ENCODE peak calls at places on chromosomes 7 and 10, in eight cellular contexts. R, K, F, H, L, V, P and M are unnamed samples.

GRCh38 chr10:113139695-113140094 is 189.6 kb downstream of the TCF7L2 start:
- DNase-seq in R (no peak), K (no peak), F (no peak), H (no peak), L (peak; percentile 44), V (no peak), P (no peak), M (no peak)

GRCh38 chr10:2925631-2926030 is 141.7 kb upstream of the PFKP start:
- DNase-seq in R (no peak), K (no peak), F (no peak), H (no peak), L (peak; percentile 57), V (peak; percentile 53), P (no peak), M (no peak)

GRCh38 chr7:1033546-1034145 is 10.7 kb upstream of the GPR146 start:
- DNase-seq in R (no peak), K (no peak), F (no peak), H (no peak), L (no peak), V (no peak), P (no peak), M (no peak)

GRCh38 chr7:82740246-82740848 is 296.8 kb upstream of the CACNA2D1 start:
- DNase-seq in R (peak; percentile 37), K (no peak), F (no peak), H (peak; percentile 1), L (peak; percentile 72), V (peak; percentile 31), P (no peak), M (no peak)

GRCh38 chr7:2247141-2247985 is 5.3 kb downstream of the NUDT1 start:
- DNase-seq in R (peak; percentile 37), K (no peak), F (no peak), H (peak; percentile 89), L (no peak), V (no peak), P (no peak), M (peak; percentile 92)

GRCh38 chr7:20438248-20438647 is 107.5 kb downstream of the ITGB8 start:
- DNase-seq in R (no peak), K (no peak), F (no peak), H (no peak), L (no peak), V (no peak), P (no peak), M (no peak)

GRCh38 chr10:101080933-101081546 is 19.3 kb downstream of the KAZALD1 start:
- DNase-seq in R (peak; percentile 47), K (no peak), F (no peak), H (no peak), L (peak; percentile 40), V (no peak), P (no peak), M (no peak)

GRCh38 chr10:58322072-58322834 is 12.6 kb upstream of the UBE2D1 start:
- DNase-seq in R (no peak), K (no peak), F (no peak), H (no peak), L (peak; percentile 24), V (peak; percentile 55), P (no peak), M (no peak)

GRCh38 chr7:6268023-6268908 is 4.2 kb downstream of the CYTH3 start:
- DNase-seq in R (no peak), K (no peak), F (no peak), H (no peak), L (no peak), V (no peak), P (no peak), M (no peak)

GRCh38 chr10:72257051-72257892 is 16.5 kb upstream of the DDIT4 start:
- DNase-seq in R (no peak), K (no peak), F (no peak), H (no peak), L (peak; percentile 41), V (no peak), P (no peak), M (no peak)